ENCODE peak calls at places on chromosomes 2 and 18, in eight cellular contexts. E is testis, V is uterus, M is WTC11, Q is ascending aorta, P is sigmoid colon, L is WERI-Rb-1, J is cardiac muscle cell. D is an unnamed sample.

GRCh38 chr2:149894760-149895159 is 307.2 kb upstream of the MMADHC start:
- DNase-seq in E (no peak), V (no peak), M (no peak), Q (no peak), P (no peak), L (no peak), J (peak), D (no peak)

GRCh38 chr2:237236188-237236587 is 150.5 kb downstream of the COPS8 start:
- DNase-seq in E (no peak), V (no peak), M (no peak), Q (no peak), P (no peak), L (no peak), J (no peak), D (no peak)

GRCh38 chr2:31033032-31033431 is 105.2 kb downstream of the GALNT14 start:
- DNase-seq in E (no peak), V (no peak), M (no peak), Q (no peak), P (no peak), L (no peak), J (no peak), D (no peak)

GRCh38 chr2:128512664-128513415 is 194.2 kb upstream of the HS6ST1 start:
- DNase-seq in E (peak), V (no peak), M (no peak), Q (no peak), P (no peak), L (peak), J (no peak), D (no peak)

GRCh38 chr2:40103590-40103989 is 324.5 kb upstream of the THUMPD2 start:
- DNase-seq in E (no peak), V (no peak), M (no peak), Q (no peak), P (no peak), L (no peak), J (peak), D (no peak)

GRCh38 chr2:119254601-119255080 is 31.0 kb downstream of the STEAP3 start:
- DNase-seq in E (no peak), V (no peak), M (no peak), Q (no peak), P (no peak), L (no peak), J (no peak), D (no peak)

GRCh38 chr2:45380131-45380836 is 230.8 kb downstream of the SRBD1 start:
- DNase-seq in E (no peak), V (no peak), M (no peak), Q (no peak), P (no peak), L (no peak), J (no peak), D (no peak)

GRCh38 chr18:59075923-59076322 is 63.8 kb upstream of the SEC11C start:
- DNase-seq in E (no peak), V (no peak), M (no peak), Q (no peak), P (no peak), L (no peak), J (no peak), D (no peak)

GRCh38 chr2:121417826-121418225 is 112.9 kb upstream of the RNU4ATAC start:
- DNase-seq in E (no peak), V (no peak), M (no peak), Q (no peak), P (no peak), L (no peak), J (no peak), D (no peak)

GRCh38 chr2:20590704-20591515 is 60.0 kb downstream of the HS1BP3 start:
- DNase-seq in E (no peak), V (peak), M (no peak), Q (no peak), P (peak), L (no peak), J (no peak), D (no peak)

GRCh38 chr2:61437170-61437569 is 33.7 kb downstream of the USP34 start:
- DNase-seq in E (no peak), V (no peak), M (no peak), Q (no peak), P (no peak), L (no peak), J (no peak), D (no peak)

GRCh38 chr2:20540587-20541304 is 93.9 kb downstream of the RHOB start:
- DNase-seq in E (no peak), V (no peak), M (no peak), Q (no peak), P (no peak), L (peak), J (no peak), D (no peak)

GRCh38 chr2:140242889-140243288 is 1462.7 kb upstream of the NXPH2 start:
- DNase-seq in E (no peak), V (no peak), M (no peak), Q (no peak), P (no peak), L (no peak), J (no peak), D (no peak)
- TF ChIP-seq CTCF in E (no peak), V (no peak), M (no peak), Q (no peak), P (no peak), L (no peak), J (no peak), D (no peak)

GRCh38 chr2:33316314-33316713 is 160.1 kb upstream of the RASGRP3 start:
- DNase-seq in E (no peak), V (no peak), M (no peak), Q (no peak), P (no peak), L (no peak), J (no peak), D (peak)
- TF ChIP-seq CTCF in E (no peak), V (no peak), M (no peak), Q (no peak), P (no peak), L (no peak), J (no peak), D (no peak)

GRCh38 chr2:46877619-46878113 is 37.9 kb downstream of the MCFD2 start:
- DNase-seq in E (no peak), V (peak), M (no peak), Q (no peak), P (no peak), L (no peak), J (no peak), D (no peak)

GRCh38 chr2:46878240-46878877 is 37.2 kb downstream of the MCFD2 start:
- DNase-seq in E (no peak), V (peak), M (no peak), Q (no peak), P (no peak), L (no peak), J (no peak), D (no peak)

GRCh38 chr2:46878886-46879285 is 36.7 kb downstream of the MCFD2 start:
- DNase-seq in E (no peak), V (no peak), M (peak), Q (peak), P (no peak), L (no peak), J (peak), D (no peak)

GRCh38 chr2:46875226-46875899 is 40.2 kb downstream of the MCFD2 start:
- DNase-seq in E (no peak), V (no peak), M (no peak), Q (no peak), P (peak), L (no peak), J (no peak), D (no peak)

GRCh38 chr2:46876741-46877384 is 38.7 kb downstream of the MCFD2 start:
- DNase-seq in E (no peak), V (peak), M (no peak), Q (no peak), P (no peak), L (peak), J (peak), D (peak)
- TF ChIP-seq CTCF in E (peak), V (peak), M (no peak), Q (peak), P (peak), L (peak), J (peak), D (peak)

GRCh38 chr2:238846503-238847431 is 1.1 kb upstream of the TWIST2 start:
- DNase-seq in E (no peak), V (peak), M (peak), Q (no peak), P (peak), L (no peak), J (peak), D (no peak)
- TF ChIP-seq CTCF in E (no peak), V (no peak), M (no peak), Q (no peak), P (no peak), L (no peak), J (peak), D (no peak)

GRCh38 chr2:235430366-235431083 is 63.3 kb upstream of the AGAP1 start:
- DNase-seq in E (peak), V (no peak), M (no peak), Q (no peak), P (no peak), L (no peak), J (no peak), D (no peak)

GRCh38 chr2:235432741-235433520 is 60.9 kb upstream of the AGAP1 start:
- DNase-seq in E (peak), V (peak), M (no peak), Q (no peak), P (no peak), L (no peak), J (no peak), D (no peak)

GRCh38 chr2:235433860-235434259 is 60.0 kb upstream of the AGAP1 start:
- DNase-seq in E (peak), V (peak), M (no peak), Q (no peak), P (no peak), L (no peak), J (peak), D (no peak)
- TF ChIP-seq CTCF in E (no peak), V (peak), M (no peak), Q (no peak), P (no peak), L (no peak), J (no peak), D (no peak)

DNA sequence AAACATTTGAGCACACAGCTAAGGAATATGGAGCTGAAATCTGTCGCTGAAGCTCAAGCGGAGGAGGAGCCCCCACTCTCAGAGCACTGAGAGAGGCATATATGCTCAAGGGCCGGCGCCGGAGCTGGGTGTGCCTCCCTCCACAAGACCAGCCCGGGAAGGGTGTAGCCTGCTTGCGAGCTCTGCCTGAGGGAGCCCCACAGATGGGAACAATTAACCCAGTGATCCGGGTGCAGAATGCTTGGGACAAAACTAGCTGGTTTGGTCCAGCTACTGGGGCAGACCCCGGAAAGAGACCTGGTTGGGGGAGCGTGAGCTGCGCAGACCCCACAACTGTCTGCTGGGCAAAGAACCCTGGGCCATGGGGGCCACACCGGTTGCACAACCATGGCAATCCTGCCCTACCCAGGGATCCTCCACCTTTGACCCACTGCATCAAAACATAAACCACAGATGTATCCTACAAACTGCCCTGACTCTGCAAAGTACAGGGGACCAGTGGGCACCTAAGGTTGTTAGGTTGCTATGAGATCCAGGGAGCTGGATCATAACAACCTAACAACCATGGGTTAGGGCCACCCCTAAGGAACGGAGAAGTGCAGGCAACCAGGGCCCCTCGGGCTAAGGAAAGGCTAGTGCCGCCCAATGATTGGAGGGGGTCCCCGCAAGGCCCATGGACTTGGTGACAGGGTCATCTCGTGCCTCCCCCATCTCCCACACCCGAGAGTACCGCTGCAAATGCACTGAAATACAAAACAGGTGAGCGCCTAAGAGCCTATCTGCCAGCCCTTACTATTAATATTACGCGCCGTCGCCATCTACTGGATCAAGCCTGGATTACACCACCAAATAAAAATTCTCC is 53.4 kb upstream of the SCN1A start:
- DNase-seq in E (peak), V (no peak), M (peak), Q (no peak), P (no peak), L (peak), J (peak), D (peak)
- TF ChIP-seq CTCF in E (peak), V (no peak), M (peak), Q (peak), P (no peak), L (peak), J (peak), D (peak)

DNA sequence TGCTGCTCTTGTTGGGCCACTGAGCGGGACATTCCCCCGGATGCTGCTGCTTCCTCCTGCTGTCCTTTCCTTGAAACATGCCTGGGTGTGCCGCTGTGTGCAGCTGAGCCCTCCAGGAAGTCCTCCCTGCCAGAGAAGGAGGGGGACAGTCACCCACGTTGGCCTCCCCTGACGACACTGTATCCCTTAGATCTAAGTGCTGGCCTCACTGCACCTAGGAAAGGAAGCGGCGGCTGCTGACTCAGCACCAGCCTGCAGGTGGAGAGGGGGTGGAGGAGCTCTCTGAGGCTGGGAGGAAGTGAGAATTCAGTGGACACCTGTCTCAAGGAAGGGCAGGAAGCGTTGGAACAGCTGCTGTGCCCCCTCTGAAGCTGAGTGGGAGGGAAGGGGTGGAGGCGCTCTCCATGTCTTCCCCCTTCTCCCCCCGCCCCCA is 239.8 kb downstream of the HAUS1 start:
- DNase-seq in E (no peak), V (peak), M (peak), Q (no peak), P (peak), L (no peak), J (no peak), D (no peak)
- TF ChIP-seq CTCF in E (no peak), V (no peak), M (no peak), Q (no peak), P (no peak), L (no peak), J (no peak), D (no peak)

GRCh38 chr2:152467677-152468406 is 132.9 kb downstream of the FMNL2 start:
- DNase-seq in E (no peak), V (no peak), M (no peak), Q (no peak), P (no peak), L (no peak), J (no peak), D (no peak)

GRCh38 chr2:152466925-152467676 is 132.1 kb downstream of the FMNL2 start:
- DNase-seq in E (no peak), V (peak), M (no peak), Q (no peak), P (peak), L (no peak), J (peak), D (no peak)

GRCh38 chr2:152465541-152465940 is 130.6 kb downstream of the FMNL2 start:
- DNase-seq in E (no peak), V (no peak), M (no peak), Q (no peak), P (no peak), L (peak), J (peak), D (no peak)

GRCh38 chr2:152464853-152465470 is 130.0 kb downstream of the FMNL2 start:
- DNase-seq in E (no peak), V (no peak), M (no peak), Q (no peak), P (no peak), L (peak), J (peak), D (no peak)

DNA sequence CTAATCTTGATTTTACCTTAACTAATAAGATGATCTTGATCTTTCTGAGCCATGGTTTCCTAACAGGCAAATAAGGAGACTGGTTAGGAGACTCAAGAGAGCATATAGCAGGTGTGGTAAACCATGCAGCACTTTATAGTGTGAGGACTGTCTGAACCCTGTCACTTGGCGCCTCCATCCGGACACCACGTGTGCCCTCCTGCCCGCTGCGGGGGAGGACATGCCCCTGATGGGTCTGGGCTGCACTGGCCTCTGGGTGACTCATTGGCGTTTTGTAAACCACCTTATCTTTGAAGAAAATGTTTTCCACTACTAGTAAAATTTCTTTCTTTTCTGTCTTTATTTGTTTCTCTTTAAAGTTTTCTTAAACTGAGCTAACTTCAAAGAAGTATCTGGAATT is 131.1 kb downstream of the FMNL2 start:
- DNase-seq in E (no peak), V (no peak), M (no peak), Q (no peak), P (no peak), L (no peak), J (peak), D (no peak)
- TF ChIP-seq CTCF in E (no peak), V (no peak), M (no peak), Q (no peak), P (no peak), L (no peak), J (no peak), D (no peak)

GRCh38 chr2:65724752-65725151 is 292.4 kb upstream of the SPRED2 start:
- DNase-seq in E (no peak), V (no peak), M (no peak), Q (no peak), P (no peak), L (no peak), J (no peak), D (no peak)

GRCh38 chr2:65724341-65724740 is 291.9 kb upstream of the SPRED2 start:
- DNase-seq in E (no peak), V (no peak), M (no peak), Q (no peak), P (no peak), L (no peak), J (no peak), D (no peak)

GRCh38 chr2:65722028-65722427 is 289.6 kb upstream of the SPRED2 start:
- DNase-seq in E (peak), V (peak), M (peak), Q (no peak), P (peak), L (peak), J (peak), D (no peak)
- TF ChIP-seq CTCF in E (no peak), V (peak), M (no peak), Q (peak), P (peak), L (peak), J (peak), D (peak)

D was measured in AG09309.